ENCODE peak calls at places on chromosomes 13 and 19, in seven cellular contexts. R is tibial nerve; P is activated CD8-positive, alpha-beta memory T cell treated with anti-CD3 and anti-CD28 coated beads for 1 hour; W is OCI-LY7; K is stimulated activated CD4-positive, alpha-beta T cell treated with anti-CD3 and anti-CD28 coated beads, TNF-alpha, amount 100 ng/mL, for 1 hour; Q is upper lobe of left lung; X is adrenal gland. G is an unnamed sample.
A peak's percentile ranks its signal among the peaks of the same experiment; 100 is the strongest.

GRCh38 chr13:36919833-36920611 is at the start of gene SMAD9:
- DNase-seq in R (peak; percentile 71), P (no peak), W (peak; percentile 73), K (no peak), Q (peak; percentile 90), X (peak; percentile 53), G (peak; percentile 75)

GRCh38 chr13:50229935-50230334 is 214.7 kb downstream of the KCNRG start:
- DNase-seq in R (no peak), P (no peak), W (no peak), K (no peak), Q (no peak), X (no peak), G (no peak)

GRCh38 chr13:111247552-111247951 is 72.9 kb upstream of the TEX29 start:
- DNase-seq in R (no peak), P (no peak), W (no peak), K (no peak), Q (no peak), X (no peak), G (no peak)

GRCh38 chr13:90416519-90416918 is 931.0 kb upstream of the MIR17HG start:
- DNase-seq in R (peak; percentile 7), P (no peak), W (no peak), K (no peak), Q (no peak), X (no peak), G (no peak)

GRCh38 chr13:40485611-40486517 is 180.6 kb downstream of the FOXO1 start:
- DNase-seq in R (no peak), P (peak; percentile 38), W (peak; percentile 57), K (peak; percentile 49), Q (no peak), X (no peak), G (no peak)

GRCh38 chr13:76725211-76725610 is 161.0 kb downstream of the KCTD12 start:
- DNase-seq in R (no peak), P (no peak), W (no peak), K (no peak), Q (no peak), X (no peak), G (no peak)

GRCh38 chr13:42924290-42924803 is 67.7 kb downstream of the EPSTI1 start:
- DNase-seq in R (no peak), P (no peak), W (no peak), K (no peak), Q (no peak), X (no peak), G (no peak)

GRCh38 chr13:39266426-39266825 is 228.2 kb downstream of the NHLRC3 start:
- DNase-seq in R (no peak), P (no peak), W (no peak), K (no peak), Q (no peak), X (no peak), G (no peak)

GRCh38 chr19:17496337-17496997 is 15.0 kb upstream of the PGLS start:
- DNase-seq in R (peak; percentile 52), P (peak; percentile 69), W (peak; percentile 92), K (peak; percentile 46), Q (peak; percentile 86), X (peak; percentile 71), G (peak; percentile 57)

GRCh38 chr19:43504426-43505185 is at the start of gene PHLDB3:
- DNase-seq in R (no peak), P (peak; percentile 30), W (no peak), K (no peak), Q (peak; percentile 89), X (peak; percentile 57), G (no peak)

GRCh38 chr13:81957121-81957520 is 1616.2 kb upstream of the SPRY2 start:
- DNase-seq in R (no peak), P (no peak), W (no peak), K (no peak), Q (no peak), X (no peak), G (no peak)

GRCh38 chr19:58558066-58558622 is at the start of gene UBE2M:
- DNase-seq in R (peak; percentile 40), P (no peak), W (peak; percentile 57), K (no peak), Q (no peak), X (peak; percentile 72), G (no peak)

GRCh38 chr13:107854880-107855279 is 360.5 kb downstream of the LIG4 start:
- DNase-seq in R (no peak), P (no peak), W (no peak), K (no peak), Q (no peak), X (no peak), G (no peak)

GRCh38 chr13:77325371-77325941 is 1.4 kb downstream of the MYCBP2 start:
- DNase-seq in R (no peak), P (no peak), W (peak; percentile 47), K (no peak), Q (no peak), X (no peak), G (no peak)

GRCh38 chr19:47713046-47714021 is at the start of gene EHD2:
- DNase-seq in R (peak; percentile 54), P (peak; percentile 27), W (no peak), K (no peak), Q (peak; percentile 94), X (peak; percentile 69), G (peak; percentile 40)

GRCh38 chr13:28273919-28274318 is 135.6 kb downstream of the PAN3 start:
- DNase-seq in R (no peak), P (no peak), W (peak; percentile 40), K (no peak), Q (no peak), X (no peak), G (no peak)

GRCh38 chr13:110916671-110917142 is 1.8 kb upstream of the ANKRD10 start:
- DNase-seq in R (no peak), P (no peak), W (no peak), K (no peak), Q (no peak), X (no peak), G (no peak)

GRCh38 chr13:71644579-71644978 is 222.4 kb downstream of the DACH1 start:
- DNase-seq in R (no peak), P (no peak), W (no peak), K (no peak), Q (no peak), X (no peak), G (no peak)